ENCODE peak calls at places on chromosomes 7 and 10, in four cellular contexts. R is EL, C is PC-3, T is heart left ventricle. D is an unnamed sample.

GRCh38 chr7:53768191-53768590 is 732.8 kb downstream of the POM121L12 start:
- DNase-seq in R (no peak), C (no peak), T (no peak), D (no peak)

GRCh38 chr7:94206295-94206694 is 188.4 kb upstream of the COL1A2 start:
- DNase-seq in R (no peak), C (no peak), T (no peak), D (no peak)

GRCh38 chr10:118981946-118982345 is 47.6 kb upstream of the NANOS1 start:
- DNase-seq in C (no peak), R (no peak), T (no peak), D (no peak)

GRCh38 chr7:27154901-27155815 is 1.3 kb downstream of the HOXA7 start:
- DNase-seq in C (no peak), T (no peak), R (no peak), D (no peak)

GRCh38 chr7:50651227-50651989 is 86.2 kb upstream of the DDC start:
- DNase-seq in T (no peak), C (no peak), R (no peak), D (no peak)

GRCh38 chr7:87474533-87475358 is 734 bp downstream of the ABCB4 start:
- DNase-seq in T (peak), R (peak), C (peak), D (peak)

GRCh38 chr7:24842449-24843241 is 85.4 kb upstream of the GSDME start:
- DNase-seq in T (no peak), R (no peak), C (peak), D (no peak)

GRCh38 chr7:104650991-104651680 is 322.7 kb downstream of the LHFPL3 start:
- DNase-seq in C (no peak), R (no peak), T (no peak), D (no peak)

GRCh38 chr10:108453166-108453565 is 1288.7 kb upstream of the SORCS1 start:
- DNase-seq in C (no peak), T (no peak), R (no peak), D (no peak)

GRCh38 chr7:103795787-103796186 is 193.7 kb downstream of the RELN start:
- DNase-seq in T (no peak), C (peak), R (no peak), D (no peak)

GRCh38 chr10:130495891-130496642 is 359.9 kb downstream of the GLRX3 start:
- DNase-seq in C (no peak), T (no peak), R (no peak), D (no peak)

D was measured in HFFc6.